ENCODE peak calls at places on chromosomes 6 and 20, in six cellular contexts. F, I, B, V, G and T are unnamed samples.

GRCh38 chr6:84728602-84729001 is 35.8 kb downstream of the TBX18 start:
- DNase-seq in F (no peak), I (peak), B (no peak), V (no peak), G (peak), T (peak)

GRCh38 chr6:122130026-122130348 is 269.5 kb upstream of the HSF2 start:
- DNase-seq in F (no peak), I (no peak), B (no peak), V (no peak), G (no peak), T (no peak)

GRCh38 chr6:20404641-20405032 is 3.0 kb downstream of the E2F3 start:
- DNase-seq in F (peak), I (peak), B (peak), V (peak), G (peak), T (peak)

GRCh38 chr20:44070139-44070900 is 116.7 kb downstream of the JPH2 start:
- DNase-seq in F (no peak), I (no peak), B (no peak), V (no peak), G (no peak), T (no peak)

GRCh38 chr6:11092654-11093053 is 980 bp upstream of the SMIM13 start:
- DNase-seq in F (no peak), I (no peak), B (no peak), V (no peak), G (no peak), T (no peak)

GRCh38 chr6:56356431-56356830 is 109.1 kb upstream of the COL21A1 start:
- DNase-seq in F (no peak), I (no peak), B (no peak), V (no peak), G (no peak), T (peak)

GRCh38 chr20:57901526-57901925 is 191.7 kb upstream of the PMEPA1 start:
- DNase-seq in F (no peak), I (no peak), B (no peak), V (no peak), G (no peak), T (no peak)

GRCh38 chr6:104784884-104785283 is 74.8 kb downstream of the HACE1 start:
- DNase-seq in F (no peak), I (peak), B (no peak), V (no peak), G (no peak), T (peak)

GRCh38 chr6:73579851-73580246 is 59.0 kb upstream of the EEF1A1 start:
- DNase-seq in F (no peak), I (peak), B (peak), V (no peak), G (peak), T (peak)

GRCh38 chr6:72080260-72080941 is 194.1 kb downstream of the RIMS1 start:
- DNase-seq in F (no peak), I (no peak), B (no peak), V (no peak), G (no peak), T (no peak)

GRCh38 chr6:170505306-170505705 is 47.8 kb downstream of the PSMB1 start:
- DNase-seq in F (no peak), I (no peak), B (peak), V (no peak), G (no peak), T (no peak)

GRCh38 chr6:134427721-134428120 is 109.8 kb upstream of the SGK1 start:
- DNase-seq in F (no peak), I (peak), B (no peak), V (no peak), G (peak), T (no peak)

GRCh38 chr20:22499475-22500174 is 84.7 kb downstream of the FOXA2 start:
- DNase-seq in F (no peak), I (no peak), B (no peak), V (no peak), G (no peak), T (no peak)

GRCh38 chr6:159988983-159989454 is 20.1 kb downstream of the IGF2R start:
- DNase-seq in F (no peak), I (peak), B (peak), V (peak), G (peak), T (peak)

GRCh38 chr6:139064981-139065665 is 36.6 kb downstream of the ABRACL start:
- DNase-seq in F (no peak), I (no peak), B (no peak), V (no peak), G (no peak), T (no peak)

GRCh38 chr6:56713285-56713684 is 70.6 kb upstream of the DST start:
- DNase-seq in F (no peak), I (peak), B (no peak), V (no peak), G (peak), T (peak)

GRCh38 chr6:143677891-143678737 is at the start of gene PHACTR2:
- DNase-seq in F (no peak), I (peak), B (no peak), V (peak), G (peak), T (peak)